ENCODE peak calls at places on chromosomes 6 and 20, in ten cellular contexts. P, A, Q, F, S, R, L, Y, B and K are unnamed samples.

GRCh38 chr20:17948442-17948841 is 20.2 kb downstream of the SNX5 start:
- DNase-seq in F (no peak), R (no peak), Q (no peak), Y (no peak), P (no peak), S (no peak), B (no peak), L (no peak), A (no peak), K (no peak)

GRCh38 chr20:17992224-17992637 is 23.4 kb downstream of the MGME1 start:
- DNase-seq in P (no peak), Y (no peak), F (no peak), B (no peak), A (no peak), L (no peak), S (no peak), Q (no peak), R (no peak), K (no peak)

GRCh38 chr6:4012826-4013225 is 66.1 kb downstream of the FAM217A start:
- DNase-seq in R (no peak), Q (no peak), F (no peak), P (no peak), S (no peak), B (no peak), A (no peak), L (no peak), Y (no peak), K (no peak)

GRCh38 chr20:23205221-23205620 is 119.1 kb upstream of the CD93 start:
- DNase-seq in R (peak), A (no peak), Q (no peak), F (no peak), S (no peak), B (no peak), P (no peak), Y (no peak), L (no peak), K (no peak)

GRCh38 chr6:52089758-52090348 is 2.4 kb upstream of the PKHD1 start:
- DNase-seq in B (no peak), R (no peak), L (no peak), Y (no peak), Q (no peak), A (no peak), F (no peak), S (peak), P (no peak), K (no peak)

GRCh38 chr6:1738682-1739081 is 129.0 kb downstream of the FOXC1 start:
- DNase-seq in Y (no peak), S (no peak), R (no peak), F (no peak), P (no peak), Q (no peak), A (no peak), B (peak), L (no peak), K (no peak)

GRCh38 chr6:87697581-87698552 is 4.2 kb downstream of the AKIRIN2 start:
- DNase-seq in L (no peak), Q (no peak), A (no peak), F (no peak), S (no peak), B (peak), R (no peak), Y (no peak), P (peak), K (no peak)

GRCh38 chr6:81749704-81750103 is 2.8 kb downstream of the TENT5A start:
- DNase-seq in B (no peak), Q (no peak), P (no peak), S (no peak), R (no peak), A (no peak), Y (no peak), L (no peak), F (no peak), K (no peak)

GRCh38 chr20:19964289-19965263 is 52.6 kb upstream of the NAA20 start:
- DNase-seq in F (no peak), S (peak), L (peak), A (no peak), Q (no peak), P (peak), R (no peak), B (no peak), Y (no peak), K (no peak)